ENCODE peak calls at places on chromosomes 7 and 10, in four cellular contexts. H is pancreas, C is skeletal muscle cell, X is T follicular helper cell. D is an unnamed sample.

GRCh38 chr7:150567168-150567567 is at the start of gene GIMAP4:
- DNase-seq in X (no peak), C (no peak), H (no peak), D (no peak)

GRCh38 chr10:64091889-64092288 is 570.7 kb downstream of the REEP3 start:
- DNase-seq in X (no peak), H (no peak), C (no peak), D (no peak)

GRCh38 chr10:84159076-84159475 is 14.5 kb upstream of the GPR15LG start:
- DNase-seq in H (no peak), X (no peak), C (no peak), D (no peak)

GRCh38 chr7:142196066-142196840 is 61.6 kb downstream of the PRSS58 start:
- DNase-seq in X (no peak), H (no peak), C (no peak), D (no peak)

GRCh38 chr10:46283217-46283944 is 3.4 kb upstream of the ANTXRL start:
- DNase-seq in C (no peak), X (no peak), H (no peak), D (peak; percentile 40)

GRCh38 chr10:90018819-90019218 is 317.4 kb downstream of the KIF20B start:
- DNase-seq in H (no peak), C (no peak), X (no peak), D (no peak)

GRCh38 chr7:20786421-20786778 is 286 bp downstream of the SP8 start:
- DNase-seq in C (no peak), H (no peak), X (no peak), D (no peak)

GRCh38 chr10:78805176-78805575 is 263.6 kb upstream of the ZMIZ1 start:
- DNase-seq in X (no peak), H (no peak), C (peak; percentile 86), D (no peak)

GRCh38 chr7:24508301-24508700 is 65.0 kb upstream of the PALS2 start:
- DNase-seq in H (no peak), C (no peak), X (no peak), D (no peak)